ENCODE peak calls at places on chromosomes 6 and 20, in ten cellular contexts. S is H7; L is GM13977; F is heart right ventricle; G is AG08395; B is activated CD4-positive, alpha-beta T cell treated with anti-CD3 and anti-CD28 coated beads, Interleukin-2, amount 50 U/mL, for 1 hour; H is Calu3; M is colonic mucosa; E is MM.1S; V is NCI-H2227 treated with DMSO at 0.1 percent for 48 hours. U is an unnamed sample.

GRCh38 chr6:107129370-107129925 is 14.1 kb upstream of the BEND3 start:
- DNase-seq in S (no peak), L (no peak), F (no peak), G (no peak), B (no peak), H (no peak), M (peak; percentile 55), E (peak; percentile 77), V (no peak), U (no peak)

GRCh38 chr20:24568842-24569241 is 99.4 kb downstream of the SYNDIG1 start:
- DNase-seq in S (no peak), L (no peak), F (no peak), G (no peak), B (no peak), H (no peak), M (no peak), E (no peak), V (no peak), U (no peak)

GRCh38 chr6:148239215-148239614 is 103.4 kb upstream of the SASH1 start:
- DNase-seq in S (no peak), L (no peak), F (no peak), G (no peak), B (no peak), H (no peak), M (no peak), E (no peak), V (no peak), U (no peak)

GRCh38 chr6:44569931-44570385 is 182.5 kb downstream of the CDC5L start:
- DNase-seq in S (no peak), L (no peak), F (peak; percentile 53), G (peak; percentile 81), B (no peak), H (no peak), M (no peak), E (no peak), V (no peak), U (no peak)

GRCh38 chr6:35082046-35082732 is 59.0 kb downstream of the TCP11 start:
- DNase-seq in S (peak; percentile 73), L (no peak), F (no peak), G (no peak), B (no peak), H (no peak), M (no peak), E (no peak), V (no peak), U (no peak)

GRCh38 chr6:116682334-116682712 is 1.3 kb downstream of the KPNA5 start:
- DNase-seq in S (peak; percentile 22), L (peak; percentile 43), F (no peak), G (peak; percentile 40), B (peak; percentile 8), H (peak; percentile 8), M (no peak), E (no peak), V (no peak), U (peak; percentile 40)

GRCh38 chr20:38435555-38435939 is 419 bp upstream of the SNHG17 start:
- DNase-seq in S (no peak), L (no peak), F (no peak), G (peak; percentile 43), B (no peak), H (no peak), M (no peak), E (no peak), V (no peak), U (no peak)

GRCh38 chr6:22113046-22113766 is 183.6 kb downstream of the PRL start:
- DNase-seq in S (no peak), L (no peak), F (peak; percentile 12), G (peak; percentile 90), B (no peak), H (peak; percentile 45), M (no peak), E (no peak), V (no peak), U (no peak)

GRCh38 chr6:108767418-108768175 is 80.6 kb upstream of the ARMC2 start:
- DNase-seq in S (no peak), L (no peak), F (no peak), G (no peak), B (no peak), H (no peak), M (no peak), E (peak; percentile 91), V (no peak), U (no peak)

U was measured in GM13976.